ENCODE peak calls at places on chromosomes 3 and 15, in nine cellular contexts. O is HepG2, B is uterus, J is A549, L is stomach, F is H54, Q is heart left ventricle, V is GM12892, P is HCT116. I is an unnamed sample.

GRCh38 chr3:136250862-136251460 is 821 bp downstream of the PCCB start:
- DNase-seq in F (no peak), B (peak; percentile 49), Q (peak; percentile 73), J (no peak), P (no peak), V (no peak), L (peak; percentile 65), O (peak; percentile 64), I (peak; percentile 96)

GRCh38 chr15:35448294-35448693 is 97.7 kb downstream of the DPH6 start:
- DNase-seq in J (no peak), F (no peak), P (no peak), V (no peak), B (no peak), Q (no peak), O (no peak), L (no peak), I (no peak)

GRCh38 chr3:77081240-77081661 is 41.4 kb downstream of the ROBO2 start:
- DNase-seq in L (no peak), Q (no peak), B (no peak), O (no peak), P (no peak), F (no peak), J (no peak), V (no peak), I (peak; percentile 15)

GRCh38 chr3:128620268-128620691 is 30.3 kb downstream of the RPN1 start:
- DNase-seq in O (no peak), P (no peak), Q (no peak), L (no peak), F (no peak), J (no peak), V (no peak), B (no peak), I (peak; percentile 30)

GRCh38 chr15:47813985-47814384 is 96.7 kb downstream of the SEMA6D start:
- DNase-seq in V (no peak), Q (no peak), O (no peak), P (no peak), J (no peak), F (no peak), B (no peak), L (no peak), I (no peak)

GRCh38 chr3:57637391-57637790 is 40.2 kb upstream of the ARF4 start:
- DNase-seq in L (no peak), J (no peak), B (no peak), F (no peak), P (no peak), V (no peak), O (no peak), Q (no peak), I (no peak)

GRCh38 chr3:133280591-133280990 is 119.3 kb upstream of the BFSP2 start:
- DNase-seq in P (no peak), V (no peak), B (no peak), J (no peak), F (no peak), Q (no peak), O (no peak), L (no peak), I (no peak)

GRCh38 chr3:139198929-139199328 is 144.9 kb upstream of the MRPS22 start:
- DNase-seq in L (no peak), F (no peak), J (no peak), B (no peak), O (no peak), Q (no peak), V (no peak), P (no peak), I (no peak)

GRCh38 chr15:22961661-22962221 is 18.4 kb downstream of the CYFIP1 start:
- DNase-seq in F (no peak), L (no peak), J (no peak), O (no peak), P (no peak), V (no peak), B (no peak), Q (peak; percentile 22), I (no peak)

GRCh38 chr3:109532257-109533216 is 195.2 kb upstream of the DPPA4 start:
- DNase-seq in P (peak; percentile 72), B (no peak), L (peak; percentile 33), Q (no peak), F (no peak), J (no peak), V (no peak), O (peak; percentile 35), I (peak; percentile 1)

GRCh38 chr3:177574232-177574856 is 377.1 kb upstream of the TBL1XR1 start:
- DNase-seq in B (no peak), J (peak; percentile 22), Q (no peak), L (peak; percentile 61), O (peak; percentile 71), P (no peak), V (no peak), F (no peak), I (no peak)

GRCh38 chr15:31465083-31465955 is 138.7 kb downstream of the KLF13 start:
- DNase-seq in Q (no peak), F (no peak), P (no peak), B (peak; percentile 3), V (no peak), O (no peak), J (no peak), L (peak; percentile 45), I (no peak)

GRCh38 chr3:171212648-171213047 is 186.1 kb upstream of the SLC2A2 start:
- DNase-seq in F (no peak), Q (no peak), J (no peak), O (no peak), L (no peak), B (no peak), P (no peak), V (no peak), I (no peak)

DNA sequence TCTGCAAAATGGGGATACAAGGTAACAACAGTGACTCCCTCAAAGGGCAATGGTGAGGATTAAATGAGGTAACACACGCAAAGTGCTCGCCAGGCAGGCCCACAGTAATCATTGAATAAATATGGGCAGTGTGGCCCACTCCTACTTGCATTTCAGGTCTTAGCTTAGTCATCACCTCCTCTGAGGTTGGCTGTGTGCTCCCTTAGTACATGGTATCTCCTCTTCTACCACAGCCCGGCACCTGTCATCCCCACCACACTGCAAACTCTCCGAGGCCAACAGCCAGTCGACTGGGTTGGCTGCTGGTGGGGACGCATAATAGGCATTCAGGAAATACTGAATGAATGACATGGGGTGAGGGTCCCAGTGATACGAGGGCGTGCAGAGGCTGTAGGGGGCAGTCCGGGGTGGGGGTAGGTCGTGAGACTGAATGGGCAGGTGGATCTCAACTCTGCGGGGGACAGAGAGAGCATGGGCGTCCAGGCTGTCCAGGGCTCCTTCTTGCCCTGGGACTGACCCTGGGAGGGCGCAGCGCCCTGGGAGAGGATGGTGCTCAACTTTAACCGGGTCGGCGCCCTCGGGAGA is 375 bp upstream of the MYZAP start:
- DNase-seq in P (no peak), V (no peak), J (no peak), L (peak; percentile 42), O (no peak), Q (no peak), F (no peak), B (no peak), I (no peak)
- TF ChIP-seq POLR2A in P (no peak), V (no peak), J (no peak), L (no peak), O (no peak), Q (no peak), F (no peak), B (no peak), I (no peak)

DNA sequence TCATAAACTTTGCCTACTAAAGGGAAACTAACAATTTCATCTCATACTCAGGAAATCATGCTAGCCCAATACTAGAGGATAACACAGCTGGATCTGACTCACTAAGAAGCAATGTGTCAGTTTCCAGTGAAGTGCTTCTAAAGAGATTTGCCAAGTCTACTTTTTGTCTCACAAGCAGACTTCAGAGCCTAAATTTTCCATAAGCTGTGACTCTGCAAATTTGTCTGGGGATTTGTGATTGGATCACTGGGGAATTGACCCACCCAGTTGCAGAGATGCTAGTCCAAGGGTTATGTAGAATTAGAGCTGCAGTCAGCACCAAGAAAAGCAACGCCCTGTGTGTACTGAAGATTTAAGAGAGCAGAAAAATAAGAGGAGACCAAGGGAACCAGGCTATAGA is 647.1 kb downstream of the NTRK3 start:
- DNase-seq in Q (no peak), J (no peak), B (no peak), F (peak; percentile 30), L (no peak), V (no peak), O (no peak), P (no peak), I (no peak)
- TF ChIP-seq POLR2A in Q (no peak), J (no peak), B (no peak), F (no peak), L (no peak), V (no peak), O (no peak), P (no peak), I (no peak)

DNA sequence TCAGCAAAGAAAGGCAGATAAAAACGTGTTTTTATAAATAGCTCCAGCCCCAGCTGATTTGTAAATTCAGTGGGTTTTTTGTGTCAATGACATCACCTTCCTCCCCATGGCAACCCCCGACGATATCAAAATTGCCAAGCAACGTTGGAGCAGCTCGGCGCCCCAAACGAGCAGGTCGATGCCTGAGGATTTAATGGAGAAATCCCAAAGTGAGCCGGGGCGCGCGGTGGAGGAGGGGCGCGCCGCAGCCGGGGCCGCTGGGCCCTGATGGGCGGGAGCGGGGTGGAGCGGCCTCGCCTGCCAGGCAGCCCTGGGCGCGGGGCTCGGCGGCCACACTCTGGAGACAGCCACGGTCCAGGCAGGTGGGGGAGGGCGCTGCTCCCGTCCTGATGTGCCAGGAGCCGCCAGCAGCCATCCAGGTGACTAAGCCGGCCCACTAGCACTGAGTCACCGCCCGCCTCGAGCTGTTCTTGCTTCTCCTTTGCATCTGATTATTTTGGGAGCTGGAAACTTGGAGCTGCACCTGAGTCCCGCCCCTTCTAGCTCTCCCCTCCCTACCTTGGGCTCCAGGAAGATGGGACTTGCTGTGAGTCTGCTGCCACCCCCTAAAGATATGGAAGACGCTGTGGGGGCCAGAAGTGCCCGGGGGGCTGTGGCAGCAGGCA is at the start of gene PAK6:
- DNase-seq in L (peak; percentile 84), Q (no peak), P (peak; percentile 51), O (no peak), B (peak; percentile 54), F (peak; percentile 94), V (no peak), J (peak; percentile 73), I (peak; percentile 67)
- TF ChIP-seq POLR2A in L (no peak), Q (no peak), P (no peak), O (no peak), B (no peak), F (no peak), V (no peak), J (no peak), I (peak; percentile 19)

GRCh38 chr3:155007729-155008128 is 72.4 kb upstream of the MME start:
- DNase-seq in B (no peak), L (no peak), Q (no peak), P (no peak), V (no peak), J (no peak), O (no peak), F (no peak), I (no peak)

GRCh38 chr3:155012584-155012983 is 67.5 kb upstream of the MME start:
- DNase-seq in L (no peak), F (no peak), P (no peak), O (no peak), Q (no peak), J (no peak), B (no peak), V (no peak), I (no peak)

GRCh38 chr3:155010416-155010815 is 69.7 kb upstream of the MME start:
- DNase-seq in B (no peak), J (no peak), L (no peak), P (no peak), Q (no peak), O (no peak), V (no peak), F (no peak), I (no peak)

GRCh38 chr3:155013427-155013826 is 66.7 kb upstream of the MME start:
- DNase-seq in V (no peak), F (no peak), L (no peak), Q (no peak), P (no peak), J (no peak), B (no peak), O (no peak), I (no peak)

GRCh38 chr3:155009217-155009616 is 70.9 kb upstream of the MME start:
- DNase-seq in L (no peak), V (no peak), P (no peak), F (no peak), J (no peak), Q (no peak), O (no peak), B (no peak), I (no peak)
- TF ChIP-seq POLR2A in L (no peak), V (no peak), P (no peak), F (no peak), J (no peak), Q (no peak), O (no peak), B (no peak), I (no peak)